ENCODE peak calls at places on chromosomes 5 and 9, in nine cellular contexts. C is IMR-90, L is heart right ventricle, P is psoas muscle, U is neuronal stem cell, A is body of pancreas, D is endodermal cell, V is heart left ventricle, B is right cardiac atrium. W is an unnamed sample.

GRCh38 chr5:143086851-143087637 is 316.4 kb downstream of the NR3C1 start:
- DNase-seq in C (peak; percentile 44), L (no peak), P (no peak), U (no peak), A (no peak), D (no peak), V (no peak), B (no peak), W (no peak)

GRCh38 chr5:73118331-73119011 is 1.9 kb upstream of the TMEM171 start:
- DNase-seq in C (no peak), L (no peak), P (no peak), U (no peak), A (peak; percentile 52), D (no peak), V (no peak), B (no peak), W (no peak)

GRCh38 chr9:116333254-116333653 is 179.7 kb downstream of the PAPPA start:
- DNase-seq in C (no peak), L (no peak), P (no peak), U (no peak), A (no peak), D (no peak), V (no peak), B (no peak), W (no peak)

GRCh38 chr9:113770396-113770795 is 105.7 kb upstream of the ZNF618 start:
- DNase-seq in C (peak; percentile 5), L (no peak), P (no peak), U (no peak), A (no peak), D (no peak), V (no peak), B (no peak), W (no peak)

GRCh38 chr5:188488-189481 is 2.5 kb upstream of the LRRC14B start:
- DNase-seq in C (peak; percentile 77), L (peak; percentile 88), P (peak; percentile 96), U (peak; percentile 81), A (peak; percentile 89), D (peak; percentile 98), V (peak; percentile 88), B (peak; percentile 95), W (peak; percentile 96)

GRCh38 chr5:179294891-179295777 is 50.1 kb downstream of the ADAMTS2 start:
- DNase-seq in C (no peak), L (peak; percentile 60), P (peak; percentile 31), U (no peak), A (no peak), D (no peak), V (no peak), B (peak; percentile 82), W (peak; percentile 79)

GRCh38 chr9:119868694-119869093 is 499.5 kb upstream of the BRINP1 start:
- DNase-seq in C (no peak), L (no peak), P (no peak), U (no peak), A (peak; percentile 21), D (peak; percentile 53), V (no peak), B (no peak), W (no peak)

GRCh38 chr5:32170303-32171170 is 3.6 kb downstream of the GOLPH3 start:
- DNase-seq in C (peak; percentile 93), L (no peak), P (no peak), U (no peak), A (no peak), D (no peak), V (no peak), B (no peak), W (no peak)

GRCh38 chr9:126844085-126844484 is 16.4 kb upstream of the ZBTB34 start:
- DNase-seq in C (peak; percentile 80), L (no peak), P (no peak), U (no peak), A (no peak), D (no peak), V (no peak), B (no peak), W (no peak)

DNA sequence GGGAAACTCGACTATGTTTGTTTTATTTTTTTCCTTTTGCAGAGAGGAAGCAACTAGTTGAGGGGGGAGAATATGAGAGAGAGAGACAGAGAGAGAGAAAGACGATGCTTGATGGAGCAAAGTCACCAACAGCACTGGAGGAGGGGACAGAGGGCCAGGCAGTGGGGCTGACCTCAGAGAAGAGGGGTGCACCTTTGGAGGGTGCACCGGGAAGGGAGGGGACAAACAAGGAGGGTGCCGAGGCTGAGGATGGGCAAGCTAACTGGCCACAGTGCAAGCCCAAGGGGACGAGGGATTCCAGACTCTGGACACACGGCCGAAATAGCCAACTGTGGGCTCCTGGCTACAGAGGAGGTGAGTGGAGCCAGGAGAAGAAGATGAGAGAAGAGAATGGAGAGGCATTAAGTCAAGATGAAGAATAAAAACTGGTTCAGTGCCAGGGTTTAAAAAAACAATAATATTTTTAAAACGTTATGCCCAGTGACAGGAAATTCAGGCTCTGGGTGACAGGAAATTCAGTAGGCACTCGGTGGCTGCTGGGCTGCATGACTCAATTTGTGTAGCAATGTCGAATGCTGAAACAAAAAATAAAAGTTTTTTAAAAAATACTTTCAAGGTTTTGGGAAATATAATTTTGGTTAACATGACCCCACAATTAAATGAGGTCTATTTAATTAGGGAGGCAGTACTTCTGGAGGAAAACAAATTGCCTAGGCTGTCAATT is 13.3 kb upstream of the GLRX start:
- DNase-seq in C (no peak), L (no peak), P (peak; percentile 70), U (no peak), A (no peak), D (no peak), V (no peak), B (no peak), W (no peak)
- H3K4me3 ChIP-seq in C (no peak overlapping the region), L (peak overlapping the region; percentile 69), P (peak overlapping the region; percentile 83), U (no peak overlapping the region), A (no peak overlapping the region), D (no peak overlapping the region), V (peak overlapping the region; percentile 63), B (peak overlapping the region; percentile 26), W (peak overlapping the region; percentile 0)

GRCh38 chr5:14741131-14741530 is 76.6 kb downstream of the OTULIN start:
- DNase-seq in C (no peak), L (no peak), P (no peak), U (no peak), A (no peak), D (no peak), V (no peak), B (no peak), W (no peak)
- H3K4me1 ChIP-seq in C (peaks cover 5% of the 10 kb centered on the region), L (peaks cover 54% of the 10 kb centered on the region), P (peaks cover 40% of the 10 kb centered on the region), U (peaks cover 18% of the 10 kb centered on the region), A (no peaks in the 10 kb centered on the region), D (no peaks in the 10 kb centered on the region), V (no peaks in the 10 kb centered on the region), B (peaks cover 5% of the 10 kb centered on the region), W (no peaks in the 10 kb centered on the region)

GRCh38 chr5:36158144-36158543 is 6.2 kb downstream of the SKP2 start:
- DNase-seq in C (peak; percentile 7), L (no peak), P (no peak), U (no peak), A (no peak), D (no peak), V (no peak), B (no peak), W (no peak)

GRCh38 chr5:36155291-36155690 is 3.4 kb downstream of the SKP2 start:
- DNase-seq in C (no peak), L (no peak), P (no peak), U (no peak), A (no peak), D (no peak), V (no peak), B (no peak), W (no peak)

GRCh38 chr5:36156619-36157018 is 4.7 kb downstream of the SKP2 start:
- DNase-seq in C (peak; percentile 69), L (no peak), P (no peak), U (no peak), A (no peak), D (no peak), V (no peak), B (no peak), W (no peak)

GRCh38 chr5:36153727-36154126 is 1.8 kb downstream of the SKP2 start:
- DNase-seq in C (no peak), L (no peak), P (no peak), U (no peak), A (no peak), D (no peak), V (no peak), B (no peak), W (no peak)

GRCh38 chr5:36156124-36156601 is 4.3 kb downstream of the SKP2 start:
- DNase-seq in C (peak; percentile 60), L (no peak), P (no peak), U (no peak), A (no peak), D (peak; percentile 63), V (no peak), B (no peak), W (no peak)
- H3K27ac ChIP-seq in C (peak overlapping the region; percentile 58), L (no peak overlapping the region), P (peak overlapping the region; percentile 31), U (no peak overlapping the region), A (no peak overlapping the region), D (no peak overlapping the region), V (no peak overlapping the region), B (no peak overlapping the region), W (no peak overlapping the region)

GRCh38 chr9:691825-692363 is 149.6 kb upstream of the DMRT1 start:
- DNase-seq in C (no peak), L (no peak), P (no peak), U (no peak), A (no peak), D (peak; percentile 28), V (no peak), B (no peak), W (no peak)

GRCh38 chr9:694499-695154 is 146.9 kb upstream of the DMRT1 start:
- DNase-seq in C (peak; percentile 93), L (peak; percentile 34), P (peak; percentile 87), U (no peak), A (no peak), D (peak; percentile 25), V (no peak), B (no peak), W (peak; percentile 58)

GRCh38 chr9:695252-695651 is 146.2 kb upstream of the DMRT1 start:
- DNase-seq in C (no peak), L (no peak), P (no peak), U (no peak), A (no peak), D (no peak), V (no peak), B (no peak), W (no peak)

GRCh38 chr9:692636-693459 is 148.6 kb upstream of the DMRT1 start:
- DNase-seq in C (no peak), L (no peak), P (no peak), U (no peak), A (no peak), D (peak; percentile 35), V (no peak), B (no peak), W (no peak)

DNA sequence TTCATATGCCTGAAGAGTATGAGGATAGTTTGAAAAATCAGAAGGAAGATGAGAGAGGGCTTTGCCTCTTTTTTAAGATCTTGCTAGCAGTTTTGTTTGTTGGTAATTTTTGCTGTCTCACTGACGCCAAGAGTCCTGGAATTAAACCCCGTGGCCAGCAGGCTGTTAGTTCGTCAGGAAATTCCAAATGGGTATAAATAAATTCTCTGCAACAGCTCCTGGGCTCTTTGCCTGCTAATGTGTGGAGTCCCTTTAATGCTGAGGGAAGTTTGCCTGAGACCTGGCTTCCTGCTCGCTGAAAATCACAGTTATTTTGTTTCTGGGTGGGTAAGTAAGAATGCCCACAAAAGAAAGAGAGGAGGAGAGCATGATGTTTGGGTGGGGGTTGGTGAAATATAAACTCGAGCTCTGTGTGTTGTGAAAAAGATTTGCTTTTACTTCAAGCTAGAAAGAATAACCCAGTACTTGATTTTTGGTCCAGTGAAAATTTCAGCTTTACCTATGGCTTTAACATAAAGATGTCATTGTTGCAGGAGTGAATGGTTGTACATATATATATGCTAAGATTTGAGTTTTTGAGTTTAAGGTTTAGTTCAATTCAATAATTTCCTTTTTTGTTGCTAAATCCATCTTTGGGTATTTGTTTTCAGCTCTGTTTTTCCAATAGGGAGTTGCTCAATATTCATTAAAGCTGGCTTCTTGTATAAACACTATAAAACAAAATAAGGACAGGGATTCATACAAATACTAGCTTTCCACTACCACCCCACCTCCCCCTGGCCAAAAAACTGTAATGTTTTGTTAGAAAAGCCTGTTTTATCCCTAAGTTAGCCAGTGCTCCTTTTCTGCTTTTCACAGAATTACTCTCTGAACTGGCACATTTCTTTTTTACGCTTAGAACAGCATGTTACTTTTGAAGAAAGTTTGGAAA is 147.8 kb upstream of the DMRT1 start:
- DNase-seq in C (peak; percentile 86), L (peak; percentile 81), P (peak; percentile 66), U (no peak), A (peak; percentile 42), D (peak; percentile 48), V (peak; percentile 76), B (no peak), W (peak; percentile 74)
- H3K4me3 ChIP-seq in C (peak overlapping the region; percentile 49), L (peak overlapping the region; percentile 55), P (peak overlapping the region; percentile 70), U (no peak overlapping the region), A (no peak overlapping the region), D (no peak overlapping the region), V (peak overlapping the region; percentile 48), B (peak overlapping the region; percentile 77), W (peak overlapping the region; percentile 41)

W was measured in aorta.